ENCODE peak calls at places on chromosomes 1 and 21, in six cellular contexts. H, X, C, V, J and U are unnamed samples. For H3K4me1 and H3K27me3, the result is how much of the 10 kb centered on the place peaks cover.

GRCh38 chr1:184406454-184406853 is 19.6 kb downstream of the C1orf21 start:
- DNase-seq in H (no peak), X (no peak), C (no peak), V (no peak), J (no peak), U (no peak)

GRCh38 chr1:203181586-203182376 is 4.7 kb downstream of the CHI3L1 start:
- DNase-seq in H (no peak), X (no peak), C (no peak), V (no peak), J (no peak), U (peak)

GRCh38 chr1:15282810-15283474 is 35.9 kb downstream of the FHAD1 start:
- DNase-seq in H (no peak), X (no peak), C (no peak), V (no peak), J (no peak), U (no peak)

GRCh38 chr1:87878873-87879272 is 550.2 kb downstream of the LMO4 start:
- DNase-seq in H (no peak), X (no peak), C (no peak), V (no peak), J (no peak), U (peak)

GRCh38 chr1:198657550-198658064 is 18.8 kb downstream of the PTPRC start:
- DNase-seq in H (no peak), X (peak), C (no peak), V (no peak), J (peak), U (peak)

GRCh38 chr1:1440941-1441888 is 5.7 kb downstream of the VWA1 start:
- DNase-seq in H (no peak), X (peak), C (no peak), V (no peak), J (peak), U (peak)

GRCh38 chr1:34460193-34460592 is 283.5 kb downstream of the C1orf94 start:
- DNase-seq in H (peak), X (peak), C (peak), V (peak), J (peak), U (no peak)

GRCh38 chr1:226021406-226022200 is 22.5 kb upstream of the SDE2 start:
- DNase-seq in H (no peak), X (peak), C (no peak), V (no peak), J (no peak), U (no peak)

GRCh38 chr1:66291047-66291864 is 242.7 kb upstream of the SGIP1 start:
- DNase-seq in H (no peak), X (peak), C (no peak), V (no peak), J (no peak), U (no peak)

GRCh38 chr1:193656841-193657240 is 470.4 kb upstream of the B3GALT2 start:
- DNase-seq in H (no peak), X (no peak), C (no peak), V (no peak), J (no peak), U (no peak)

GRCh38 chr1:161427733-161428516 is 60.2 kb upstream of the CFAP126 start:
- DNase-seq in H (peak), X (no peak), C (peak), V (no peak), J (peak), U (peak)

GRCh38 chr1:33228935-33229487 is 27.3 kb upstream of the ZNF362 start:
- DNase-seq in H (no peak), X (peak), C (no peak), V (no peak), J (no peak), U (peak)

GRCh38 chr21:34994646-34995631 is 54.2 kb downstream of the RUNX1 start:
- DNase-seq in H (no peak), X (no peak), C (no peak), V (no peak), J (no peak), U (no peak)

GRCh38 chr1:1073743-1074587 is at the start of gene RNF223:
- DNase-seq in H (peak), X (peak), C (no peak), V (no peak), J (peak), U (peak)

GRCh38 chr1:18481921-18482701 is 1.4 kb downstream of the KLHDC7A start:
- DNase-seq in H (no peak), X (no peak), C (no peak), V (no peak), J (no peak), U (no peak)

GRCh38 chr1:34262454-34262853 is 85.7 kb downstream of the C1orf94 start:
- DNase-seq in H (no peak), X (no peak), C (no peak), V (no peak), J (no peak), U (peak)

GRCh38 chr1:219039755-219040154 is 133.9 kb upstream of the LYPLAL1 start:
- DNase-seq in H (no peak), X (no peak), C (no peak), V (no peak), J (no peak), U (no peak)

GRCh38 chr1:219040291-219040690 is 133.4 kb upstream of the LYPLAL1 start:
- DNase-seq in H (no peak), X (no peak), C (no peak), V (peak), J (no peak), U (no peak)

GRCh38 chr1:219039018-219039740 is 134.5 kb upstream of the LYPLAL1 start:
- DNase-seq in H (no peak), X (no peak), C (no peak), V (no peak), J (no peak), U (no peak)

GRCh38 chr1:219041141-219041540 is 132.5 kb upstream of the LYPLAL1 start:
- DNase-seq in H (no peak), X (peak), C (no peak), V (no peak), J (no peak), U (no peak)

DNA sequence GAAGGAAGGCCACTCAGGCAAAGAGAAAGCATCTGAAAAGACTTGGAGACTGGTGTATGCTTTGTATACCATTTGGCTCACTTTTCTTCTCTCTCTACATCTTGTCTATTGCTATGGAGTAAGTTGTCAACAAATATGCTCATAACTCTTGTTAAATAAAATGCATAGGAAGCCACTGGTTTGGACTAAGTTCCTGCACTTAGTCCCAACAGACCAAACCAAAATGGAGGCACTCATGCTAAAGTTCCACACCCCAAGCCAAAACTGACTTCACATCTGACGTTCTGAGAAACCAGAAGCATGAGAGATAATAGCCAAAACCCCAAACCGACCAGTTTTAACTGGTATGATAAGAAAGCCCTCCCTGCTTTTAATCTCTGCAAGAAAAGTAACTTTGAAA is 135.3 kb upstream of the LYPLAL1 start:
- DNase-seq in H (no peak), X (no peak), C (no peak), V (no peak), J (no peak), U (no peak)
- H2AFZ ChIP-seq in H (no peak), X (no peak), C (no peak), V (no peak), J (no peak), U (no peak)

DNA sequence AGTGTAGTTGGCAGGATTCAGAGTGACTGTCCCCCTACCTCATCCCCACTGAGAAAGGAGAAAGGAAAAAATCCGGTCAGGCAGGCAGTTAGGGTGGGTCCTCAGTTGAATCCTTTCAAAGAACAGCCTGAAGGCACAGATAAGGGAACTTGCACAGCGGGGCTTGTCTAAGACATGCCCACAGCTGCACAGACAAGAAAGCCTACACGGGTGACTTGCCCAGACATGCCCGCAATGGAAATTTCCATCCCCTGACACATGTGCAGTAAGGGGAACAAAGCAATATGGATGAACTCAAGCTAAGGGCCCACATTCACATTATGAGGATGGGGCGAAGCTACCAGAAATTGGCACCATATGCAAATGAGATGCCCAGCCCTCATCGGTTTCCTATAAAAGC is 82.5 kb downstream of the DESI2 start:
- DNase-seq in H (peak), X (no peak), C (peak), V (no peak), J (no peak), U (peak)
- H3K4me1 ChIP-seq in H (under half), X (under half), C (under half), V (under half), J (under half), U (under half)

DNA sequence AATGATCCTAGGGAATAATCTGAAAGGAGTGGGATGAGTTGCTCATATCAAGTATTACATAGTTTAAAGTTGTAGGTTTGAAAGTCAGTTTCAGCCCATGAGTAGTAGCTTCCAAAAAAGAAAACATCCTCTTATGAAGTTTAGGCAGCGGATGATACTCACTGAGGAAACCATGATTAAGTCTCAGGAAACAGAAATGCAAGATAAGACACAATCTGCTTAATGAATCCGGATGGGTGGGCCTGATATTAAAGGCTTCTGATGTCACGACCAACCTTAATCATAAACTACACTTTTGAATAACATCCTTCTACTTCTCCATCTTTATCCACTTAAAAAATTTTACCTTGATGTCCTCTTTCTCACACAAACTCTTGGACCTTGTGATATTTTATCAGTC is 61.8 kb downstream of the S1PR1 start:
- DNase-seq in H (no peak), X (no peak), C (no peak), V (no peak), J (no peak), U (no peak)
- H3K27me3 ChIP-seq in H (under half), X (under half), C (under half), V (under half), J (under half), U (under half)

DNA sequence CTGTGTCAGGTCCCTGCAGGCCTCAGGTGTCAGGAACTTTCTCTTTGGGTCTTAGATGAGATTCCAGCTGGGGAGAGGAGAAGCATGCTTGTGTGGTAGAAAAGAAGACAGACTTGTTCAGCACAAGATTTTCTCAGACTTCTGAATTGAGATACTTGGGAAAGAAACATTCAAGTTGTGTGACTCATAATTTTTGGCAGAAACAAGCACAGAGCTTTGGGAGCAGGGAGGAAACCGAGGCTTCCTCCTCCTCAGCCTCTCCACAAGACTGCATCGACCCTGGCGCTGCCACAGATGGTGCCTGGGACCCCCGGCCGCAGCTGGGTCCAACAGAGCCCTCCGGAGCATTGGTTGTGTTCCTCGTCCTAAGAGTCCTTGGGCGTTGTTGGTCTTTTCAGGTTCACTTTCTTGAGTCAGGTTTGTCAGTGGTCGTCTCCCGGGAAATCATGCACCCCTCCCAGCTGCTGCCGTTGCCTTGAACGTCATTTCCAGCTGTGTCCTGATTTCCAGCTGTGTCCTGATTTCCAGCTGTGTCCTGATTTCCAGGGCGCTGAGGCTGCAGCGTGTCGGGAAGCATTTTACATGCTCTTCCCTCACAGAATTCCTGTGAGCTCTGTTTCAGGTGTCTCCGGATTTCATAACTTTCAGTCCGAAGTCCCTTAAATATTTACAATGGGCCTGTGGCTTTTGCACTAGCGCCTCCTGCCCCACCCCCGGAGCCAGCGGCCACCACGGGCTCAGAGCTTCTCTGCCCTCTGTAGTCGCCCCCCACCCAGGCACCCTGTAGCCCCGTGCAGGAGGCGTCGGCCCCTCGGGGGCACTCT is 66.5 kb downstream of the COL18A1 start:
- DNase-seq in H (peak), X (peak), C (no peak), V (no peak), J (peak), U (peak)
- H2AFZ ChIP-seq in H (peak), X (no peak), C (no peak), V (no peak), J (no peak), U (peak)

GRCh38 chr1:201695607-201696006 is 133.3 kb upstream of the IPO9 start:
- DNase-seq in H (no peak), X (no peak), C (no peak), V (no peak), J (no peak), U (no peak)
- H3K4me1 ChIP-seq in H (under half), X (under half), C (under half), V (under half), J (under half), U (half or more)

DNA sequence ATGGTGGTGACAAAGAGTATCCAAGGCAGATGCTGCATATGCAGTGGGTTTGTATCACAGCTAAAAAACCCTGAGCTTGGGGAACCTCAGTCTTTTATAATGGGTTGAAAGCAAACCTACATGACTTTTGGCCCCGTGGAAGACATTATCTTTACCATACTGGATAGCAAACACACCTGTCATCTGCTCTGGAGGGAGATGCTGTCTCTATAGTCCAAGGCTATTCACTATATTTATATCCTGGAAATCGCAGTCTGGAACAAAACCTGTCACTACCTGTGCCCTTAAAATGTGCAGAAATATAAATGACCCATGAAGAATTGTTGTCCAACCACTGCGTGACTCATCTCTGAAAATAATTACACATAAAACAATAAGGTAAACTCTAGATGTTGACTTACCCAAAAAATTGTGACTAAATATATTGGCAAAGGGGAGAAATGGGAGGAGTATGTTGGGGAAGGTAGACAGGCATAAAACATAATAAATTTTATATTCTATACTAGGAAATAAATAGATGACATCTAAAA is 121.0 kb upstream of the CXADR start:
- DNase-seq in H (no peak), X (peak), C (no peak), V (no peak), J (no peak), U (no peak)
- H3K27me3 ChIP-seq in H (under half), X (under half), C (under half), V (under half), J (under half), U (under half)